ENCODE peak calls at places on chromosomes 5 and 9, in nine cellular contexts. G is WERI-Rb-1, N is OCI-LY7, U is left lung, Y is AG09319, H is colonic mucosa, P is endothelial cell of umbilical vein, Q is kidney epithelial cell, R is tibial artery. B is an unnamed sample.
A peak's percentile ranks its signal among the peaks of the same experiment; 100 is the strongest.

GRCh38 chr5:157442989-157443619 is 16.9 kb upstream of the NIPAL4 start:
- DNase-seq in G (no peak), N (no peak), U (no peak), Y (no peak), H (no peak), P (no peak), Q (no peak), R (no peak), B (no peak)

GRCh38 chr9:122213589-122214413 is 15.0 kb downstream of the LHX6 start:
- DNase-seq in G (peak; percentile 89), N (peak; percentile 72), U (no peak), Y (no peak), H (peak; percentile 64), P (no peak), Q (no peak), R (no peak), B (no peak)

GRCh38 chr9:93954436-93955355 is at the start of gene BARX1:
- DNase-seq in G (no peak), N (no peak), U (no peak), Y (no peak), H (no peak), P (no peak), Q (no peak), R (no peak), B (no peak)

GRCh38 chr9:127915801-127916664 is 808 bp downstream of the ST6GALNAC4 start:
- DNase-seq in G (no peak), N (peak; percentile 96), U (no peak), Y (no peak), H (peak; percentile 51), P (peak; percentile 26), Q (no peak), R (no peak), B (no peak)

GRCh38 chr9:7439355-7439978 is 360.1 kb downstream of the DMAC1 start:
- DNase-seq in G (no peak), N (no peak), U (no peak), Y (no peak), H (no peak), P (no peak), Q (no peak), R (no peak), B (peak; percentile 50)

GRCh38 chr5:142826741-142827492 is 56.7 kb downstream of the ARHGAP26 start:
- DNase-seq in G (no peak), N (no peak), U (no peak), Y (no peak), H (no peak), P (peak; percentile 91), Q (peak; percentile 67), R (no peak), B (no peak)

GRCh38 chr5:132480546-132481242 is 9.9 kb downstream of the IRF1 start:
- DNase-seq in G (no peak), N (no peak), U (no peak), Y (no peak), H (no peak), P (no peak), Q (no peak), R (no peak), B (no peak)

GRCh38 chr5:51567636-51568035 is 184.4 kb downstream of the ISL1 start:
- DNase-seq in G (no peak), N (no peak), U (no peak), Y (no peak), H (no peak), P (no peak), Q (no peak), R (no peak), B (no peak)

GRCh38 chr5:122559676-122560075 is 215.2 kb upstream of the SNX2 start:
- DNase-seq in G (no peak), N (no peak), U (no peak), Y (no peak), H (no peak), P (peak; percentile 69), Q (no peak), R (no peak), B (no peak)

GRCh38 chr5:68381060-68381459 is 165.5 kb downstream of the PIK3R1 start:
- DNase-seq in G (no peak), N (no peak), U (no peak), Y (no peak), H (no peak), P (no peak), Q (no peak), R (no peak), B (no peak)

GRCh38 chr5:154543380-154543779 is 65.4 kb upstream of the HAND1 start:
- DNase-seq in G (no peak), N (no peak), U (no peak), Y (no peak), H (no peak), P (no peak), Q (no peak), R (no peak), B (peak; percentile 16)

GRCh38 chr9:114869845-114870244 is 60.5 kb downstream of the TNFSF8 start:
- DNase-seq in G (peak; percentile 35), N (peak; percentile 28), U (peak; percentile 54), Y (no peak), H (peak; percentile 78), P (no peak), Q (no peak), R (no peak), B (no peak)

GRCh38 chr9:8955315-8955714 is 1155.7 kb upstream of the DMAC1 start:
- DNase-seq in G (no peak), N (no peak), U (no peak), Y (no peak), H (no peak), P (no peak), Q (no peak), R (no peak), B (no peak)

GRCh38 chr9:8961186-8961666 is 1161.6 kb upstream of the DMAC1 start:
- DNase-seq in G (no peak), N (no peak), U (no peak), Y (peak; percentile 3), H (peak; percentile 17), P (no peak), Q (no peak), R (peak; percentile 65), B (no peak)

GRCh38 chr9:8960254-8960653 is 1160.7 kb upstream of the DMAC1 start:
- DNase-seq in G (no peak), N (no peak), U (no peak), Y (no peak), H (no peak), P (no peak), Q (no peak), R (no peak), B (no peak)

GRCh38 chr9:8962084-8962483 is 1162.5 kb upstream of the DMAC1 start:
- DNase-seq in G (no peak), N (no peak), U (no peak), Y (no peak), H (no peak), P (no peak), Q (no peak), R (no peak), B (no peak)

DNA sequence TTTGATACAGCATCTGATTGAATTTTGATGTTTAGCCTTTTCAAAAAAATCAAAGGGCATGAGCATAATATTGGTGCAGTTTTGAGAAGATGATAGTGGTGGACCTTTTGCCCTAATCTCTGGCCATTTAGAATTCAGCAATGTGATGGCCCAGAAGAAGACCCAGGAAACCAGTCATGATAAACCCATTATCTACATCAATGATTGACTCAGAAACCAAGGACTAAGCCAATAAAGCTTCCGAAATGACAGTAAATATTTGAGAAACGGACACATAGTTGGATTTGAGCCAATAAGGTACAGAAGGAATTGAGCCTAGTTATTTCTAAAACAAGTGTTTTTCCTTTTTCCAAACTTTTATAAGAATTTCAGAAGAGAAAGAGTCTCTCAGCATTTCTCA is 1158.8 kb upstream of the DMAC1 start:
- DNase-seq in G (no peak), N (no peak), U (no peak), Y (no peak), H (no peak), P (no peak), Q (no peak), R (no peak), B (no peak)
- TF ChIP-seq CTCF in G (no peak), N (no peak), U (no peak), Y (no peak), H (no peak), P (no peak), Q (no peak), R (no peak), B (no peak)

GRCh38 chr9:129479217-129480011 is 141.5 kb downstream of the C9orf50 start:
- DNase-seq in G (no peak), N (no peak), U (no peak), Y (no peak), H (no peak), P (no peak), Q (no peak), R (no peak), B (no peak)
- TF ChIP-seq CTCF in G (no peak), N (no peak), U (no peak), Y (no peak), H (no peak), P (no peak), Q (no peak), R (no peak), B (no peak)

DNA sequence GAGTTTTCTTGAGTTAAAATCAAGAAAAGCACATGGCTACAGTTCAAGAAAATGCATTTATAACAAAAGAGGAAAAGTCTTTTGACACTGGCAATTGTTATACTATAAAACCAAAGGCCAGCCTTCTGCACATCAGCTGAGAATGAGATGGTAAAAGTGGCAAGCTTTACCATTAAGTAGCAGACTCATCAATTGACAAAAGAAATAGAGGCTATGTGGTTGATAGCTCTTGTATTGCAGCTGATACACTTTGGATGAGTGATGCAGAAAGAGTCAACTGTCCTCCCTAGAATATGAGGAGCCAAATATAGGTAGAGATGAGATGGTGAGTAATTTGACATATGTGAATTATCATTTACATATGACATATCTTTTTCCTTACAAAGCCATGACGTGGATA is 1100.9 kb upstream of the CDH6 start:
- DNase-seq in G (no peak), N (no peak), U (no peak), Y (no peak), H (no peak), P (no peak), Q (no peak), R (no peak), B (no peak)
- TF ChIP-seq CTCF in G (no peak), N (no peak), U (no peak), Y (no peak), H (no peak), P (no peak), Q (no peak), R (no peak), B (no peak)

GRCh38 chr9:86043586-86043985 is 55.8 kb downstream of the GOLM1 start:
- DNase-seq in G (no peak), N (no peak), U (no peak), Y (no peak), H (no peak), P (no peak), Q (no peak), R (no peak), B (no peak)

GRCh38 chr9:86045654-86046053 is 53.7 kb downstream of the GOLM1 start:
- DNase-seq in G (no peak), N (no peak), U (no peak), Y (no peak), H (no peak), P (no peak), Q (no peak), R (no peak), B (no peak)

GRCh38 chr9:86046080-86046636 is 53.2 kb downstream of the GOLM1 start:
- DNase-seq in G (no peak), N (no peak), U (no peak), Y (no peak), H (peak; percentile 53), P (no peak), Q (no peak), R (no peak), B (no peak)

GRCh38 chr9:86042226-86042625 is 57.1 kb downstream of the GOLM1 start:
- DNase-seq in G (no peak), N (no peak), U (no peak), Y (no peak), H (no peak), P (no peak), Q (no peak), R (no peak), B (no peak)

GRCh38 chr9:86043999-86044398 is 55.4 kb downstream of the GOLM1 start:
- DNase-seq in G (no peak), N (no peak), U (no peak), Y (no peak), H (no peak), P (no peak), Q (no peak), R (no peak), B (no peak)
- TF ChIP-seq CTCF in G (peak; percentile 20), N (no peak), U (no peak), Y (no peak), H (no peak), P (no peak), Q (no peak), R (no peak), B (no peak)